ENCODE peak calls at places on chromosomes 12 and 14, in four cellular contexts. One of them, this sample, is unnamed.

GRCh38 chr12:4157122-4157521 is 116.4 kb upstream of the CCND2 start:
- DNase-seq in NCI-H2081: no peak
- DNase-seq in activated naive CD8-positive, alpha-beta T cell treated with anti-CD3 and anti-CD28 coated beads, Interleukin-2, amount 50 U/mL, for 16 hours: no peak
- DNase-seq in suprapubic skin: no peak
- DNase-seq in this sample: no peak

GRCh38 chr12:106309671-106310313 is 7.3 kb downstream of the TCP11L2 start:
- DNase-seq in NCI-H2081: no peak
- DNase-seq in activated naive CD8-positive, alpha-beta T cell treated with anti-CD3 and anti-CD28 coated beads, Interleukin-2, amount 50 U/mL, for 16 hours: no peak
- DNase-seq in suprapubic skin: no peak
- DNase-seq in this sample: no peak

GRCh38 chr14:94307410-94307992 is 14.4 kb upstream of the SERPINA10 start:
- DNase-seq in NCI-H2081: no peak
- DNase-seq in activated naive CD8-positive, alpha-beta T cell treated with anti-CD3 and anti-CD28 coated beads, Interleukin-2, amount 50 U/mL, for 16 hours: no peak
- DNase-seq in suprapubic skin: no peak
- DNase-seq in this sample: no peak

GRCh38 chr12:14272954-14273910 is 92.2 kb upstream of the ATF7IP start:
- DNase-seq in NCI-H2081: peak
- DNase-seq in activated naive CD8-positive, alpha-beta T cell treated with anti-CD3 and anti-CD28 coated beads, Interleukin-2, amount 50 U/mL, for 16 hours: no peak
- DNase-seq in suprapubic skin: no peak
- DNase-seq in this sample: no peak

GRCh38 chr12:128797119-128798118 is 26.3 kb downstream of the SLC15A4 start:
- DNase-seq in NCI-H2081: no peak
- DNase-seq in activated naive CD8-positive, alpha-beta T cell treated with anti-CD3 and anti-CD28 coated beads, Interleukin-2, amount 50 U/mL, for 16 hours: no peak
- DNase-seq in suprapubic skin: no peak
- DNase-seq in this sample: no peak

GRCh38 chr14:61211476-61212262 is 69.5 kb downstream of the TMEM30B start:
- DNase-seq in NCI-H2081: peak
- DNase-seq in activated naive CD8-positive, alpha-beta T cell treated with anti-CD3 and anti-CD28 coated beads, Interleukin-2, amount 50 U/mL, for 16 hours: no peak
- DNase-seq in suprapubic skin: no peak
- DNase-seq in this sample: no peak

GRCh38 chr14:71905031-71905430 is 27.2 kb upstream of the RGS6 start:
- DNase-seq in NCI-H2081: no peak
- DNase-seq in activated naive CD8-positive, alpha-beta T cell treated with anti-CD3 and anti-CD28 coated beads, Interleukin-2, amount 50 U/mL, for 16 hours: no peak
- DNase-seq in suprapubic skin: no peak
- DNase-seq in this sample: no peak

GRCh38 chr12:109797905-109798669 is 35.1 kb downstream of the TRPV4 start:
- DNase-seq in NCI-H2081: no peak
- DNase-seq in activated naive CD8-positive, alpha-beta T cell treated with anti-CD3 and anti-CD28 coated beads, Interleukin-2, amount 50 U/mL, for 16 hours: no peak
- DNase-seq in suprapubic skin: no peak
- DNase-seq in this sample: no peak

GRCh38 chr12:48690990-48691389 is 9.0 kb upstream of the KANSL2 start:
- DNase-seq in NCI-H2081: no peak
- DNase-seq in activated naive CD8-positive, alpha-beta T cell treated with anti-CD3 and anti-CD28 coated beads, Interleukin-2, amount 50 U/mL, for 16 hours: no peak
- DNase-seq in suprapubic skin: no peak
- DNase-seq in this sample: no peak

GRCh38 chr12:33588082-33588712 is 148.6 kb upstream of the SYT10 start:
- DNase-seq in NCI-H2081: no peak
- DNase-seq in activated naive CD8-positive, alpha-beta T cell treated with anti-CD3 and anti-CD28 coated beads, Interleukin-2, amount 50 U/mL, for 16 hours: no peak
- DNase-seq in suprapubic skin: no peak
- DNase-seq in this sample: peak

GRCh38 chr14:104357689-104358527 is 219.5 kb downstream of the KIF26A start:
- DNase-seq in NCI-H2081: no peak
- DNase-seq in activated naive CD8-positive, alpha-beta T cell treated with anti-CD3 and anti-CD28 coated beads, Interleukin-2, amount 50 U/mL, for 16 hours: no peak
- DNase-seq in suprapubic skin: peak
- DNase-seq in this sample: peak

GRCh38 chr14:36271939-36272907 is 48.2 kb downstream of the MBIP start:
- DNase-seq in NCI-H2081: no peak
- DNase-seq in activated naive CD8-positive, alpha-beta T cell treated with anti-CD3 and anti-CD28 coated beads, Interleukin-2, amount 50 U/mL, for 16 hours: no peak
- DNase-seq in suprapubic skin: no peak
- DNase-seq in this sample: no peak

GRCh38 chr12:121805800-121806555 is 2.2 kb downstream of the SETD1B start:
- DNase-seq in NCI-H2081: peak
- DNase-seq in activated naive CD8-positive, alpha-beta T cell treated with anti-CD3 and anti-CD28 coated beads, Interleukin-2, amount 50 U/mL, for 16 hours: no peak
- DNase-seq in suprapubic skin: peak
- DNase-seq in this sample: peak

GRCh38 chr14:77041837-77042557 is 13.5 kb upstream of the IRF2BPL start:
- DNase-seq in NCI-H2081: peak
- DNase-seq in activated naive CD8-positive, alpha-beta T cell treated with anti-CD3 and anti-CD28 coated beads, Interleukin-2, amount 50 U/mL, for 16 hours: no peak
- DNase-seq in suprapubic skin: no peak
- DNase-seq in this sample: no peak

GRCh38 chr14:49959822-49960408 is 67.0 kb downstream of the ARF6 start:
- DNase-seq in NCI-H2081: peak
- DNase-seq in activated naive CD8-positive, alpha-beta T cell treated with anti-CD3 and anti-CD28 coated beads, Interleukin-2, amount 50 U/mL, for 16 hours: no peak
- DNase-seq in suprapubic skin: no peak
- DNase-seq in this sample: peak

GRCh38 chr12:107514887-107515445 is 170.6 kb upstream of the PWP1 start:
- DNase-seq in NCI-H2081: no peak
- DNase-seq in activated naive CD8-positive, alpha-beta T cell treated with anti-CD3 and anti-CD28 coated beads, Interleukin-2, amount 50 U/mL, for 16 hours: no peak
- DNase-seq in suprapubic skin: no peak
- DNase-seq in this sample: no peak

GRCh38 chr14:101074124-101075024 is 170.9 kb upstream of the RTL1 start:
- DNase-seq in NCI-H2081: no peak
- DNase-seq in activated naive CD8-positive, alpha-beta T cell treated with anti-CD3 and anti-CD28 coated beads, Interleukin-2, amount 50 U/mL, for 16 hours: no peak
- DNase-seq in suprapubic skin: peak
- DNase-seq in this sample: peak

GRCh38 chr12:18135509-18135908 is 45.5 kb upstream of the RERGL start:
- DNase-seq in NCI-H2081: no peak
- DNase-seq in activated naive CD8-positive, alpha-beta T cell treated with anti-CD3 and anti-CD28 coated beads, Interleukin-2, amount 50 U/mL, for 16 hours: no peak
- DNase-seq in suprapubic skin: no peak
- DNase-seq in this sample: no peak

GRCh38 chr12:56161677-56162351 is 3.7 kb downstream of the MYL6 start:
- DNase-seq in NCI-H2081: no peak
- DNase-seq in activated naive CD8-positive, alpha-beta T cell treated with anti-CD3 and anti-CD28 coated beads, Interleukin-2, amount 50 U/mL, for 16 hours: no peak
- DNase-seq in suprapubic skin: no peak
- DNase-seq in this sample: no peak

GRCh38 chr12:126607867-126608266 is 1542.6 kb downstream of the AACS start:
- DNase-seq in NCI-H2081: no peak
- DNase-seq in activated naive CD8-positive, alpha-beta T cell treated with anti-CD3 and anti-CD28 coated beads, Interleukin-2, amount 50 U/mL, for 16 hours: no peak
- DNase-seq in suprapubic skin: no peak
- DNase-seq in this sample: no peak

GRCh38 chr14:54908230-54908629 is 5.6 kb upstream of the GCH1 start:
- DNase-seq in NCI-H2081: no peak
- DNase-seq in activated naive CD8-positive, alpha-beta T cell treated with anti-CD3 and anti-CD28 coated beads, Interleukin-2, amount 50 U/mL, for 16 hours: no peak
- DNase-seq in suprapubic skin: no peak
- DNase-seq in this sample: no peak

This sample was measured in RWPE2.